ENCODE peak calls at places on chromosomes 1 and 21, in nine cellular contexts. One of them, this sample, is unnamed.

GRCh38 chr1:204435246-204435885 is 23.7 kb upstream of the PPP1R15B start:
- DNase-seq in SK-N-SH: no peak
- DNase-seq in GM12878: no peak
- DNase-seq in HepG2: peak
- DNase-seq in HL-60: peak
- DNase-seq in GM23338: no peak
- DNase-seq in HCT116: no peak
- DNase-seq in K562: no peak
- DNase-seq in A549: no peak
- DNase-seq in this sample: no peak

GRCh38 chr1:112697781-112698201 is 9.1 kb downstream of the RHOC start:
- DNase-seq in K562: no peak
- DNase-seq in A549: no peak
- DNase-seq in HCT116: no peak
- DNase-seq in SK-N-SH: no peak
- DNase-seq in GM23338: no peak
- DNase-seq in GM12878: no peak
- DNase-seq in HepG2: no peak
- DNase-seq in HL-60: no peak
- DNase-seq in this sample: no peak

GRCh38 chr1:156458181-156458503 is 42.4 kb downstream of the MEF2D start:
- DNase-seq in HepG2: no peak
- DNase-seq in SK-N-SH: no peak
- DNase-seq in GM23338: no peak
- DNase-seq in HL-60: no peak
- DNase-seq in A549: no peak
- DNase-seq in GM12878: no peak
- DNase-seq in HCT116: no peak
- DNase-seq in K562: no peak
- DNase-seq in this sample: no peak

GRCh38 chr1:9350011-9350907 is 57.6 kb downstream of the SPSB1 start:
- DNase-seq in HCT116: no peak
- DNase-seq in GM12878: no peak
- DNase-seq in SK-N-SH: no peak
- DNase-seq in A549: no peak
- DNase-seq in GM23338: no peak
- DNase-seq in HL-60: no peak
- DNase-seq in K562: peak
- DNase-seq in HepG2: no peak
- DNase-seq in this sample: no peak

GRCh38 chr1:46587072-46587471 is 17.0 kb downstream of the MKNK1 start:
- DNase-seq in GM23338: no peak
- DNase-seq in HL-60: peak
- DNase-seq in HepG2: no peak
- DNase-seq in GM12878: no peak
- DNase-seq in SK-N-SH: no peak
- DNase-seq in A549: no peak
- DNase-seq in HCT116: no peak
- DNase-seq in K562: no peak
- DNase-seq in this sample: no peak

GRCh38 chr1:109281680-109282496 is 1.1 kb downstream of the PSRC1 start:
- DNase-seq in GM23338: no peak
- DNase-seq in SK-N-SH: no peak
- DNase-seq in K562: no peak
- DNase-seq in A549: no peak
- DNase-seq in HepG2: no peak
- DNase-seq in HCT116: no peak
- DNase-seq in GM12878: no peak
- DNase-seq in HL-60: peak
- DNase-seq in this sample: no peak

GRCh38 chr1:153888518-153888917 is 34.3 kb downstream of the GATAD2B start:
- DNase-seq in HepG2: no peak
- DNase-seq in K562: no peak
- DNase-seq in GM12878: no peak
- DNase-seq in SK-N-SH: no peak
- DNase-seq in HCT116: no peak
- DNase-seq in HL-60: no peak
- DNase-seq in A549: no peak
- DNase-seq in GM23338: no peak
- DNase-seq in this sample: no peak

GRCh38 chr1:223109581-223110026 is 33.4 kb downstream of the TLR5 start:
- DNase-seq in GM23338: no peak
- DNase-seq in HCT116: no peak
- DNase-seq in SK-N-SH: no peak
- DNase-seq in GM12878: no peak
- DNase-seq in HL-60: no peak
- DNase-seq in K562: no peak
- DNase-seq in HepG2: peak
- DNase-seq in A549: no peak
- DNase-seq in this sample: no peak

GRCh38 chr21:33993286-33994231 is 78.0 kb upstream of the ATP5PO start:
- DNase-seq in HepG2: no peak
- DNase-seq in HCT116: no peak
- DNase-seq in K562: no peak
- DNase-seq in A549: no peak
- DNase-seq in SK-N-SH: no peak
- DNase-seq in GM23338: no peak
- DNase-seq in GM12878: no peak
- DNase-seq in HL-60: peak
- DNase-seq in this sample: no peak

GRCh38 chr1:24452922-24453481 is 37.4 kb downstream of the NIPAL3 start:
- DNase-seq in HL-60: no peak
- DNase-seq in GM23338: no peak
- DNase-seq in SK-N-SH: no peak
- DNase-seq in HCT116: no peak
- DNase-seq in HepG2: no peak
- DNase-seq in K562: no peak
- DNase-seq in A549: no peak
- DNase-seq in GM12878: no peak
- DNase-seq in this sample: no peak

GRCh38 chr1:52920791-52921291 is 699 bp downstream of the ECHDC2 start:
- DNase-seq in HCT116: no peak
- DNase-seq in GM23338: peak
- DNase-seq in HL-60: no peak
- DNase-seq in K562: no peak
- DNase-seq in HepG2: no peak
- DNase-seq in A549: no peak
- DNase-seq in SK-N-SH: no peak
- DNase-seq in GM12878: no peak
- DNase-seq in this sample: no peak

GRCh38 chr1:226708967-226709396 is 30.1 kb downstream of the ITPKB start:
- DNase-seq in A549: no peak
- DNase-seq in SK-N-SH: no peak
- DNase-seq in HCT116: no peak
- DNase-seq in GM12878: no peak
- DNase-seq in HL-60: no peak
- DNase-seq in GM23338: no peak
- DNase-seq in K562: no peak
- DNase-seq in HepG2: no peak
- DNase-seq in this sample: no peak

GRCh38 chr1:165138960-165139359 is 217.6 kb downstream of the LMX1A start:
- DNase-seq in K562: no peak
- DNase-seq in SK-N-SH: no peak
- DNase-seq in HL-60: no peak
- DNase-seq in A549: no peak
- DNase-seq in GM23338: no peak
- DNase-seq in GM12878: no peak
- DNase-seq in HepG2: no peak
- DNase-seq in HCT116: no peak
- DNase-seq in this sample: no peak

GRCh38 chr1:165147799-165148198 is 208.7 kb downstream of the LMX1A start:
- DNase-seq in SK-N-SH: no peak
- DNase-seq in HepG2: no peak
- DNase-seq in HCT116: no peak
- DNase-seq in GM12878: no peak
- DNase-seq in A549: no peak
- DNase-seq in GM23338: no peak
- DNase-seq in K562: no peak
- DNase-seq in HL-60: no peak
- DNase-seq in this sample: no peak

GRCh38 chr1:165143437-165144065 is 213.0 kb downstream of the LMX1A start:
- DNase-seq in HepG2: peak
- DNase-seq in HCT116: no peak
- DNase-seq in A549: no peak
- DNase-seq in HL-60: peak
- DNase-seq in SK-N-SH: no peak
- DNase-seq in GM23338: peak
- DNase-seq in GM12878: no peak
- DNase-seq in K562: peak
- DNase-seq in this sample: peak

GRCh38 chr1:165144757-165145397 is 211.6 kb downstream of the LMX1A start:
- DNase-seq in A549: no peak
- DNase-seq in SK-N-SH: peak
- DNase-seq in HCT116: peak
- DNase-seq in K562: peak
- DNase-seq in GM12878: no peak
- DNase-seq in GM23338: peak
- DNase-seq in HepG2: peak
- DNase-seq in HL-60: peak
- DNase-seq in this sample: peak
- TF ChIP-seq REST in A549: no peak
- TF ChIP-seq REST in SK-N-SH: no peak
- TF ChIP-seq REST in HCT116: no peak
- TF ChIP-seq REST in K562: no peak
- TF ChIP-seq REST in GM12878: no peak
- TF ChIP-seq REST in GM23338: no peak
- TF ChIP-seq REST in HepG2: no peak
- TF ChIP-seq REST in HL-60: no peak
- TF ChIP-seq REST in this sample: no peak

DNA sequence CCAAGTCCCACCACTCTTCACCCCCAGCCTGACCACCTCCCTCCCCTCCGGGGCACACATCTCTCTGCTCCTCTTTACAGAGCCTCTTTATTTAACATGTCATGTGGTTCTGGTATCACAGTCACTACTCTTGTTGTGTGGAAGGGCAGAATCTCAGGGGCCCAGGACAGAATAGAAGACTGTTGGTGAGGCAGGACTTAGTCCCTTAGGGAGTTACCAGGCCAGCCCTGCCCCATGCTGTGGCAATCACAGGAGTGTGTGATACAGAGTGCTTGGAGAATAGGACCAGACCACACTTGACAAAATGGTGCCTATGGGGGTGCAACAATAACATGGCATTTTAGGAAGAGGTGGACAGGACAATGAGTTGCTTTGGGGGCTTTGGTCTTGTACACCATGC is 43.0 kb upstream of the CRNN start:
- DNase-seq in SK-N-SH: no peak
- DNase-seq in HL-60: no peak
- DNase-seq in GM23338: no peak
- DNase-seq in HCT116: no peak
- DNase-seq in A549: no peak
- DNase-seq in GM12878: no peak
- DNase-seq in HepG2: no peak
- DNase-seq in K562: no peak
- DNase-seq in this sample: no peak
- TF ChIP-seq REST in SK-N-SH: no peak
- TF ChIP-seq REST in HL-60: no peak
- TF ChIP-seq REST in GM23338: no peak
- TF ChIP-seq REST in HCT116: no peak
- TF ChIP-seq REST in A549: no peak
- TF ChIP-seq REST in GM12878: no peak
- TF ChIP-seq REST in HepG2: no peak
- TF ChIP-seq REST in K562: no peak
- TF ChIP-seq REST in this sample: no peak

GRCh38 chr1:146012703-146013565 is 8.6 kb downstream of the HJV start:
- DNase-seq in GM12878: no peak
- DNase-seq in HL-60: peak
- DNase-seq in K562: peak
- DNase-seq in HepG2: peak
- DNase-seq in SK-N-SH: peak
- DNase-seq in HCT116: peak
- DNase-seq in GM23338: peak
- DNase-seq in A549: peak
- DNase-seq in this sample: peak
- TF ChIP-seq REST in GM12878: no peak
- TF ChIP-seq REST in HL-60: no peak
- TF ChIP-seq REST in K562: no peak
- TF ChIP-seq REST in HepG2: no peak
- TF ChIP-seq REST in SK-N-SH: no peak
- TF ChIP-seq REST in HCT116: no peak
- TF ChIP-seq REST in GM23338: no peak
- TF ChIP-seq REST in A549: no peak
- TF ChIP-seq REST in this sample: no peak

DNA sequence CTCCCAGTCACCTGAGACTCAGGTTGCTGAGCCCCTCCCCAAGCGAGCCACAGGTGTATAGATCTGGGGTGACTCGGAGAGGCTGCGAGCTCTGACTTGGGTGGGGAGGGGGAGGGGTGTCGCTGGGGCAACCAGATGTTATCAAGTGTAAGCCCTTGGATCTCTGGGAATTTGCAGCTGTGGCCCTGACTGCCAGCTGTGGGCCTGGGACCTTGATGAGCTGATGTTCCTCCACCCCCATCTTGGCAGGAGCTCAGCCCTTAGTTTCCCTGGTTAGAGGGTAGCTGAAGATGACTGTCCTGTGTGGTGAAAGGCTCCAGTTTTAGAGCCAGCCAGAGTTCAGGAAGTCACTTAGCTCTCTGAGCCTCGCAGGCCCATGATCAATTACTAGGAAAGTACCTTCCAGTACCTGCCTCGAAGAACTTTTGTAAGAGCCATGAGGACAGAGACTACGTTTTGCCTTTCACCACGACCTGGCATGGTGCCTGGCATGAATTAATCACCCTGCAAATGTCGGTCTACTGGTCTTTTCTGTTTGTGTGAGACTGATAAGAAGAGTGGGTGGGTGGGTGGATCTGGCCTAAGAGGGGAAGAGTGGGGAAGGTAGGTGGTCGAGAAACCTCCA is 55.8 kb downstream of the YARS1 start:
- DNase-seq in HCT116: peak
- DNase-seq in SK-N-SH: peak
- DNase-seq in HepG2: no peak
- DNase-seq in GM23338: peak
- DNase-seq in HL-60: no peak
- DNase-seq in K562: peak
- DNase-seq in GM12878: peak
- DNase-seq in A549: no peak
- DNase-seq in this sample: no peak
- TF ChIP-seq REST in HCT116: no peak
- TF ChIP-seq REST in SK-N-SH: no peak
- TF ChIP-seq REST in HepG2: no peak
- TF ChIP-seq REST in GM23338: no peak
- TF ChIP-seq REST in HL-60: no peak
- TF ChIP-seq REST in K562: no peak
- TF ChIP-seq REST in GM12878: no peak
- TF ChIP-seq REST in A549: no peak
- TF ChIP-seq REST in this sample: no peak

GRCh38 chr1:234710381-234710780 is 100.4 kb upstream of the IRF2BP2 start:
- DNase-seq in HepG2: no peak
- DNase-seq in SK-N-SH: no peak
- DNase-seq in GM23338: no peak
- DNase-seq in GM12878: no peak
- DNase-seq in K562: peak
- DNase-seq in HL-60: no peak
- DNase-seq in A549: no peak
- DNase-seq in HCT116: no peak
- DNase-seq in this sample: no peak
- TF ChIP-seq REST in HepG2: no peak
- TF ChIP-seq REST in SK-N-SH: no peak
- TF ChIP-seq REST in GM23338: no peak
- TF ChIP-seq REST in GM12878: no peak
- TF ChIP-seq REST in K562: no peak
- TF ChIP-seq REST in HL-60: no peak
- TF ChIP-seq REST in A549: no peak
- TF ChIP-seq REST in HCT116: no peak
- TF ChIP-seq REST in this sample: no peak

This sample was measured in Panc1.